ENCODE peak calls at places on chromosomes 5 and 9, in ten cellular contexts. One of them, this sample, is unnamed.

GRCh38 chr5:68240196-68240595 is 24.6 kb downstream of the PIK3R1 start:
- DNase-seq in T47D: peak
- DNase-seq in tibial artery: no peak
- DNase-seq in thoracic aorta: no peak
- DNase-seq in Daoy: no peak
- DNase-seq in COR-L47: no peak
- DNase-seq in iPS-NIHi11: no peak
- DNase-seq in NCI-H1417: peak
- DNase-seq in T-helper 1 cell: no peak
- DNase-seq in foreskin fibroblast: no peak
- DNase-seq in this sample: no peak

GRCh38 chr9:22117511-22118388 is 108.6 kb upstream of the CDKN2B start:
- DNase-seq in Daoy: no peak
- DNase-seq in iPS-NIHi11: peak
- DNase-seq in thoracic aorta: no peak
- DNase-seq in COR-L47: no peak
- DNase-seq in foreskin fibroblast: peak
- DNase-seq in NCI-H1417: peak
- DNase-seq in T47D: no peak
- DNase-seq in T-helper 1 cell: no peak
- DNase-seq in tibial artery: no peak
- DNase-seq in this sample: no peak

GRCh38 chr9:10341057-10341456 is 271.7 kb downstream of the PTPRD start:
- DNase-seq in NCI-H1417: no peak
- DNase-seq in iPS-NIHi11: no peak
- DNase-seq in Daoy: no peak
- DNase-seq in thoracic aorta: no peak
- DNase-seq in tibial artery: no peak
- DNase-seq in T-helper 1 cell: no peak
- DNase-seq in COR-L47: no peak
- DNase-seq in foreskin fibroblast: no peak
- DNase-seq in T47D: no peak
- DNase-seq in this sample: no peak

GRCh38 chr5:139709587-139710369 is 61.6 kb downstream of the CXXC5 start:
- DNase-seq in COR-L47: no peak
- DNase-seq in Daoy: peak
- DNase-seq in iPS-NIHi11: peak
- DNase-seq in NCI-H1417: no peak
- DNase-seq in foreskin fibroblast: no peak
- DNase-seq in tibial artery: no peak
- DNase-seq in thoracic aorta: no peak
- DNase-seq in T47D: no peak
- DNase-seq in T-helper 1 cell: no peak
- DNase-seq in this sample: no peak

GRCh38 chr9:33818167-33818831 is 1.3 kb downstream of the UBE2R2 start:
- DNase-seq in Daoy: peak
- DNase-seq in NCI-H1417: no peak
- DNase-seq in T47D: peak
- DNase-seq in tibial artery: peak
- DNase-seq in iPS-NIHi11: no peak
- DNase-seq in T-helper 1 cell: no peak
- DNase-seq in foreskin fibroblast: no peak
- DNase-seq in thoracic aorta: peak
- DNase-seq in COR-L47: no peak
- DNase-seq in this sample: peak

GRCh38 chr5:1883925-1884637 is 1.4 kb upstream of the IRX4 start:
- DNase-seq in COR-L47: no peak
- DNase-seq in thoracic aorta: no peak
- DNase-seq in NCI-H1417: no peak
- DNase-seq in T-helper 1 cell: no peak
- DNase-seq in tibial artery: no peak
- DNase-seq in iPS-NIHi11: no peak
- DNase-seq in T47D: no peak
- DNase-seq in Daoy: no peak
- DNase-seq in foreskin fibroblast: no peak
- DNase-seq in this sample: no peak

GRCh38 chr9:114289571-114290481 is 33.1 kb upstream of the ORM1 start:
- DNase-seq in thoracic aorta: no peak
- DNase-seq in foreskin fibroblast: no peak
- DNase-seq in COR-L47: no peak
- DNase-seq in tibial artery: peak
- DNase-seq in NCI-H1417: no peak
- DNase-seq in iPS-NIHi11: no peak
- DNase-seq in T47D: no peak
- DNase-seq in T-helper 1 cell: no peak
- DNase-seq in Daoy: no peak
- DNase-seq in this sample: no peak

GRCh38 chr9:107175039-107175438 is 108.0 kb upstream of the RAD23B start:
- DNase-seq in foreskin fibroblast: no peak
- DNase-seq in tibial artery: peak
- DNase-seq in Daoy: peak
- DNase-seq in T47D: no peak
- DNase-seq in T-helper 1 cell: no peak
- DNase-seq in thoracic aorta: no peak
- DNase-seq in iPS-NIHi11: no peak
- DNase-seq in NCI-H1417: no peak
- DNase-seq in COR-L47: no peak
- DNase-seq in this sample: no peak

GRCh38 chr9:110623462-110624025 is 44.0 kb upstream of the SVEP1 start:
- DNase-seq in foreskin fibroblast: no peak
- DNase-seq in T47D: peak
- DNase-seq in thoracic aorta: no peak
- DNase-seq in T-helper 1 cell: peak
- DNase-seq in iPS-NIHi11: peak
- DNase-seq in NCI-H1417: peak
- DNase-seq in tibial artery: peak
- DNase-seq in COR-L47: peak
- DNase-seq in Daoy: peak
- DNase-seq in this sample: peak

GRCh38 chr9:130043654-130044623 is 950 bp upstream of the FNBP1 start:
- DNase-seq in COR-L47: no peak
- DNase-seq in foreskin fibroblast: peak
- DNase-seq in Daoy: no peak
- DNase-seq in tibial artery: peak
- DNase-seq in NCI-H1417: no peak
- DNase-seq in T47D: no peak
- DNase-seq in T-helper 1 cell: no peak
- DNase-seq in thoracic aorta: no peak
- DNase-seq in iPS-NIHi11: no peak
- DNase-seq in this sample: peak

GRCh38 chr9:36064448-36065037 is 27.8 kb downstream of the RECK start:
- DNase-seq in T47D: no peak
- DNase-seq in foreskin fibroblast: peak
- DNase-seq in T-helper 1 cell: no peak
- DNase-seq in Daoy: no peak
- DNase-seq in iPS-NIHi11: no peak
- DNase-seq in NCI-H1417: no peak
- DNase-seq in thoracic aorta: no peak
- DNase-seq in COR-L47: no peak
- DNase-seq in tibial artery: no peak
- DNase-seq in this sample: peak

GRCh38 chr9:81462759-81463158 is 226.6 kb downstream of the TLE1 start:
- DNase-seq in COR-L47: no peak
- DNase-seq in NCI-H1417: no peak
- DNase-seq in iPS-NIHi11: no peak
- DNase-seq in thoracic aorta: no peak
- DNase-seq in T-helper 1 cell: no peak
- DNase-seq in tibial artery: no peak
- DNase-seq in T47D: no peak
- DNase-seq in foreskin fibroblast: no peak
- DNase-seq in Daoy: no peak
- DNase-seq in this sample: no peak

GRCh38 chr9:116589392-116590354 is 97.4 kb upstream of the TRIM32 start:
- DNase-seq in T47D: peak
- DNase-seq in NCI-H1417: peak
- DNase-seq in T-helper 1 cell: peak
- DNase-seq in thoracic aorta: no peak
- DNase-seq in tibial artery: no peak
- DNase-seq in Daoy: peak
- DNase-seq in foreskin fibroblast: peak
- DNase-seq in COR-L47: no peak
- DNase-seq in iPS-NIHi11: peak
- DNase-seq in this sample: peak

GRCh38 chr9:28688172-28688571 is 1114.9 kb upstream of the C9orf72 start:
- DNase-seq in thoracic aorta: no peak
- DNase-seq in NCI-H1417: peak
- DNase-seq in T47D: no peak
- DNase-seq in T-helper 1 cell: no peak
- DNase-seq in iPS-NIHi11: no peak
- DNase-seq in COR-L47: no peak
- DNase-seq in foreskin fibroblast: no peak
- DNase-seq in tibial artery: no peak
- DNase-seq in Daoy: no peak
- DNase-seq in this sample: no peak

GRCh38 chr5:10702911-10703491 is 58.0 kb downstream of the DAP start:
- DNase-seq in COR-L47: no peak
- DNase-seq in iPS-NIHi11: no peak
- DNase-seq in foreskin fibroblast: no peak
- DNase-seq in NCI-H1417: no peak
- DNase-seq in tibial artery: no peak
- DNase-seq in T-helper 1 cell: no peak
- DNase-seq in Daoy: peak
- DNase-seq in T47D: no peak
- DNase-seq in thoracic aorta: no peak
- DNase-seq in this sample: peak

GRCh38 chr9:4339783-4340335 is 40.0 kb upstream of the GLIS3 start:
- DNase-seq in tibial artery: no peak
- DNase-seq in Daoy: no peak
- DNase-seq in foreskin fibroblast: peak
- DNase-seq in COR-L47: no peak
- DNase-seq in iPS-NIHi11: no peak
- DNase-seq in T-helper 1 cell: no peak
- DNase-seq in T47D: no peak
- DNase-seq in thoracic aorta: no peak
- DNase-seq in NCI-H1417: no peak
- DNase-seq in this sample: peak

GRCh38 chr9:68931821-68932220 is 82.1 kb downstream of the PRKACG start:
- DNase-seq in tibial artery: no peak
- DNase-seq in foreskin fibroblast: no peak
- DNase-seq in T47D: no peak
- DNase-seq in iPS-NIHi11: no peak
- DNase-seq in NCI-H1417: no peak
- DNase-seq in Daoy: peak
- DNase-seq in thoracic aorta: no peak
- DNase-seq in T-helper 1 cell: no peak
- DNase-seq in COR-L47: no peak
- DNase-seq in this sample: no peak

GRCh38 chr9:108050894-108051293 is 561.3 kb upstream of the KLF4 start:
- DNase-seq in foreskin fibroblast: no peak
- DNase-seq in tibial artery: no peak
- DNase-seq in Daoy: no peak
- DNase-seq in iPS-NIHi11: no peak
- DNase-seq in T47D: no peak
- DNase-seq in T-helper 1 cell: no peak
- DNase-seq in thoracic aorta: no peak
- DNase-seq in NCI-H1417: no peak
- DNase-seq in COR-L47: no peak
- DNase-seq in this sample: no peak

GRCh38 chr9:77841739-77842386 is 189.7 kb downstream of the GNAQ start:
- DNase-seq in T-helper 1 cell: no peak
- DNase-seq in foreskin fibroblast: no peak
- DNase-seq in thoracic aorta: no peak
- DNase-seq in NCI-H1417: no peak
- DNase-seq in T47D: no peak
- DNase-seq in iPS-NIHi11: no peak
- DNase-seq in COR-L47: peak
- DNase-seq in tibial artery: no peak
- DNase-seq in Daoy: no peak
- DNase-seq in this sample: no peak

GRCh38 chr5:96629774-96630173 is 32.4 kb upstream of the CAST start:
- DNase-seq in iPS-NIHi11: peak
- DNase-seq in thoracic aorta: no peak
- DNase-seq in NCI-H1417: peak
- DNase-seq in T-helper 1 cell: no peak
- DNase-seq in foreskin fibroblast: peak
- DNase-seq in tibial artery: peak
- DNase-seq in T47D: peak
- DNase-seq in Daoy: peak
- DNase-seq in COR-L47: no peak
- DNase-seq in this sample: peak

GRCh38 chr9:112174965-112175795 is at the start of gene SUSD1:
- DNase-seq in tibial artery: no peak
- DNase-seq in Daoy: peak
- DNase-seq in foreskin fibroblast: no peak
- DNase-seq in T-helper 1 cell: peak
- DNase-seq in COR-L47: peak
- DNase-seq in NCI-H1417: no peak
- DNase-seq in T47D: peak
- DNase-seq in iPS-NIHi11: peak
- DNase-seq in thoracic aorta: no peak
- DNase-seq in this sample: no peak

GRCh38 chr5:14664270-14665109 is at the start of gene OTULIN:
- DNase-seq in Daoy: peak
- DNase-seq in foreskin fibroblast: peak
- DNase-seq in thoracic aorta: peak
- DNase-seq in NCI-H1417: peak
- DNase-seq in T-helper 1 cell: peak
- DNase-seq in T47D: peak
- DNase-seq in COR-L47: peak
- DNase-seq in iPS-NIHi11: peak
- DNase-seq in tibial artery: peak
- DNase-seq in this sample: peak

GRCh38 chr5:149448831-149449714 is 70.0 kb upstream of the IL17B start:
- DNase-seq in NCI-H1417: no peak
- DNase-seq in tibial artery: no peak
- DNase-seq in T-helper 1 cell: no peak
- DNase-seq in COR-L47: no peak
- DNase-seq in foreskin fibroblast: no peak
- DNase-seq in thoracic aorta: no peak
- DNase-seq in T47D: peak
- DNase-seq in Daoy: no peak
- DNase-seq in iPS-NIHi11: no peak
- DNase-seq in this sample: no peak

GRCh38 chr9:108477538-108478006 is 378.2 kb downstream of the ACTL7B start:
- DNase-seq in COR-L47: no peak
- DNase-seq in Daoy: peak
- DNase-seq in T-helper 1 cell: no peak
- DNase-seq in foreskin fibroblast: peak
- DNase-seq in tibial artery: no peak
- DNase-seq in thoracic aorta: no peak
- DNase-seq in iPS-NIHi11: no peak
- DNase-seq in T47D: peak
- DNase-seq in NCI-H1417: peak
- DNase-seq in this sample: peak

GRCh38 chr5:14114615-14115251 is 28.4 kb upstream of the TRIO start:
- DNase-seq in T-helper 1 cell: no peak
- DNase-seq in iPS-NIHi11: no peak
- DNase-seq in tibial artery: no peak
- DNase-seq in COR-L47: no peak
- DNase-seq in Daoy: no peak
- DNase-seq in NCI-H1417: no peak
- DNase-seq in thoracic aorta: no peak
- DNase-seq in foreskin fibroblast: no peak
- DNase-seq in T47D: no peak
- DNase-seq in this sample: peak

GRCh38 chr5:59760798-59761348 is 132.7 kb downstream of the PDE4D start:
- DNase-seq in T47D: no peak
- DNase-seq in T-helper 1 cell: peak
- DNase-seq in NCI-H1417: no peak
- DNase-seq in Daoy: peak
- DNase-seq in tibial artery: no peak
- DNase-seq in COR-L47: no peak
- DNase-seq in foreskin fibroblast: peak
- DNase-seq in thoracic aorta: no peak
- DNase-seq in iPS-NIHi11: no peak
- DNase-seq in this sample: peak

GRCh38 chr9:21579209-21579608 is 97.1 kb upstream of the IFNE start:
- DNase-seq in NCI-H1417: no peak
- DNase-seq in Daoy: no peak
- DNase-seq in COR-L47: no peak
- DNase-seq in T-helper 1 cell: peak
- DNase-seq in foreskin fibroblast: no peak
- DNase-seq in T47D: no peak
- DNase-seq in thoracic aorta: no peak
- DNase-seq in tibial artery: no peak
- DNase-seq in iPS-NIHi11: no peak
- DNase-seq in this sample: no peak

GRCh38 chr9:2600307-2600706 is 21.3 kb upstream of the VLDLR start:
- DNase-seq in Daoy: no peak
- DNase-seq in thoracic aorta: no peak
- DNase-seq in NCI-H1417: no peak
- DNase-seq in tibial artery: no peak
- DNase-seq in iPS-NIHi11: no peak
- DNase-seq in foreskin fibroblast: no peak
- DNase-seq in T-helper 1 cell: no peak
- DNase-seq in T47D: no peak
- DNase-seq in COR-L47: no peak
- DNase-seq in this sample: no peak

This sample was measured in HFFc6.